ENCODE peak calls at places on chromosomes 16 and 17, in six cellular contexts. D is AG08396; N is stimulated activated CD4-positive, alpha-beta T cell treated with anti-CD3 and anti-CD28 coated beads, Interleukin-1b, Interleukin-23, amount 100 ng/mL, for 1 hour; F is CD8-positive, alpha-beta memory T cell; U is K562; V is cardiac fibroblast. C is an unnamed sample.
A peak's percentile ranks its signal among the peaks of the same experiment; 100 is the strongest.

GRCh38 chr16:53224932-53225533 is 170.2 kb downstream of the CHD9 start:
- DNase-seq in D (no peak), N (no peak), F (no peak), U (peak; percentile 15), V (peak; percentile 62), C (no peak)

GRCh38 chr16:47666434-47666833 is 205.3 kb downstream of the PHKB start:
- DNase-seq in D (no peak), N (no peak), F (no peak), U (no peak), V (no peak), C (no peak)

GRCh38 chr17:50430731-50431130 is 4.7 kb downstream of the ACSF2 start:
- DNase-seq in D (no peak), N (no peak), F (no peak), U (no peak), V (no peak), C (no peak)

GRCh38 chr17:79534111-79534510 is 76.7 kb downstream of the RBFOX3 start:
- DNase-seq in D (no peak), N (no peak), F (no peak), U (no peak), V (no peak), C (no peak)

GRCh38 chr17:34252138-34252889 is 2.8 kb upstream of the CCL2 start:
- DNase-seq in D (peak; percentile 81), N (no peak), F (no peak), U (no peak), V (peak; percentile 94), C (no peak)

GRCh38 chr16:4350787-4351659 is at the start of gene PAM16:
- DNase-seq in D (peak; percentile 98), N (peak; percentile 98), F (peak; percentile 98), U (peak; percentile 94), V (peak; percentile 94), C (peak; percentile 21)

GRCh38 chr16:12535535-12536411 is 267.9 kb downstream of the CPPED1 start:
- DNase-seq in D (no peak), N (no peak), F (no peak), U (peak; percentile 34), V (no peak), C (no peak)

GRCh38 chr16:84462296-84463210 is 41.9 kb downstream of the MEAK7 start:
- DNase-seq in D (no peak), N (no peak), F (no peak), U (no peak), V (no peak), C (no peak)

GRCh38 chr16:77807-78443 is at the start of gene MPG:
- DNase-seq in D (peak; percentile 98), N (peak; percentile 69), F (peak; percentile 78), U (peak; percentile 99), V (peak; percentile 78), C (no peak)

GRCh38 chr17:4043862-4044261 is 79.6 kb upstream of the ATP2A3 start:
- DNase-seq in D (no peak), N (peak; percentile 9), F (peak; percentile 21), U (no peak), V (no peak), C (no peak)

GRCh38 chr16:69469807-69470561 is 45.6 kb downstream of the CYB5B start:
- DNase-seq in D (no peak), N (no peak), F (no peak), U (no peak), V (no peak), C (no peak)

GRCh38 chr17:19327039-19327776 is 35.3 kb downstream of the B9D1 start:
- DNase-seq in D (peak; percentile 64), N (no peak), F (no peak), U (no peak), V (peak; percentile 92), C (no peak)

GRCh38 chr17:68783861-68784260 is 171.3 kb downstream of the ABCA8 start:
- DNase-seq in D (no peak), N (no peak), F (no peak), U (no peak), V (no peak), C (no peak)